ENCODE peak calls at places on chromosomes 11 and 22, in five cellular contexts. C is coronary artery, V is H9, Z is tibial artery, B is psoas muscle. W is an unnamed sample.

GRCh38 chr22:36587289-36588154 is 58.6 kb upstream of the EIF3D start:
- DNase-seq in C (no peak), V (no peak), Z (no peak), B (no peak), W (no peak)

GRCh38 chr11:121451178-121451981 is 734 bp upstream of the SORL1 start:
- DNase-seq in C (no peak), V (no peak), Z (no peak), B (no peak), W (no peak)

GRCh38 chr11:11171854-11172253 is 181.2 kb downstream of the CSNK2A3 start:
- DNase-seq in B (no peak), Z (no peak), C (no peak), V (no peak), W (no peak)

GRCh38 chr11:64802370-64803162 is 448 bp downstream of the MAP4K2 start:
- DNase-seq in B (no peak), Z (peak; percentile 32), C (no peak), V (no peak), W (peak; percentile 40)

GRCh38 chr11:102763440-102763839 is 17.0 kb downstream of the MMP10 start:
- DNase-seq in Z (no peak), B (no peak), V (no peak), C (no peak), W (no peak)

GRCh38 chr11:80307676-80308075 is 866.8 kb upstream of the TENM4 start:
- DNase-seq in B (no peak), V (no peak), C (no peak), Z (no peak), W (no peak)

GRCh38 chr11:2390091-2390870 is 10.3 kb upstream of the TSSC4 start:
- DNase-seq in V (no peak), B (peak; percentile 78), Z (no peak), C (no peak), W (peak; percentile 59)

GRCh38 chr11:95149659-95150294 is 60.1 kb downstream of the ENDOD1 start:
- DNase-seq in B (peak; percentile 54), C (no peak), Z (no peak), V (peak; percentile 68), W (no peak)

GRCh38 chr11:106306942-106307341 is 229.5 kb downstream of the AASDHPPT start:
- DNase-seq in B (no peak), C (no peak), V (no peak), Z (no peak), W (no peak)

GRCh38 chr11:29490951-29491350 is 525.9 kb downstream of the KCNA4 start:
- DNase-seq in B (no peak), C (no peak), V (no peak), Z (no peak), W (no peak)

GRCh38 chr11:119585038-119585666 is 143.8 kb downstream of the NECTIN1 start:
- DNase-seq in V (peak; percentile 76), Z (no peak), C (peak; percentile 64), B (no peak), W (no peak)

GRCh38 chr11:34840736-34841386 is 75.3 kb downstream of the APIP start:
- DNase-seq in B (no peak), Z (no peak), C (no peak), V (peak; percentile 55), W (peak; percentile 37)

GRCh38 chr11:925158-925495 is 543 bp upstream of the AP2A2 start:
- DNase-seq in B (peak; percentile 68), C (no peak), V (no peak), Z (no peak), W (no peak)

GRCh38 chr11:78022397-78023396 is at the start of gene KCTD14:
- DNase-seq in B (no peak), V (peak; percentile 86), C (no peak), Z (no peak), W (peak; percentile 69)

GRCh38 chr22:28029962-28030361 is 110.9 kb upstream of the PITPNB start:
- DNase-seq in B (no peak), V (peak; percentile 17), C (peak; percentile 40), Z (no peak), W (no peak)

GRCh38 chr11:8055111-8055835 is 25.7 kb upstream of the TUB start:
- DNase-seq in B (no peak), C (no peak), Z (peak; percentile 14), V (peak; percentile 59), W (no peak)

GRCh38 chr22:34111210-34111824 is 191.0 kb upstream of the LARGE1 start:
- DNase-seq in Z (peak; percentile 30), C (no peak), B (no peak), V (peak; percentile 64), W (no peak)

GRCh38 chr11:92536895-92537294 is 312.3 kb downstream of the FAT3 start:
- DNase-seq in Z (no peak), V (no peak), B (no peak), C (no peak), W (no peak)

GRCh38 chr11:92528051-92528450 is 303.4 kb downstream of the FAT3 start:
- DNase-seq in V (no peak), C (no peak), B (no peak), Z (no peak), W (no peak)

GRCh38 chr11:92527467-92527866 is 302.8 kb downstream of the FAT3 start:
- DNase-seq in C (no peak), V (no peak), Z (no peak), B (no peak), W (no peak)

GRCh38 chr11:92531051-92531747 is 306.6 kb downstream of the FAT3 start:
- DNase-seq in C (no peak), B (no peak), V (no peak), Z (no peak), W (no peak)
- H3K27ac ChIP-seq in C (no peak overlapping the region), B (no peak overlapping the region), V (no peak overlapping the region), Z (no peak overlapping the region), W (no peak overlapping the region)

DNA sequence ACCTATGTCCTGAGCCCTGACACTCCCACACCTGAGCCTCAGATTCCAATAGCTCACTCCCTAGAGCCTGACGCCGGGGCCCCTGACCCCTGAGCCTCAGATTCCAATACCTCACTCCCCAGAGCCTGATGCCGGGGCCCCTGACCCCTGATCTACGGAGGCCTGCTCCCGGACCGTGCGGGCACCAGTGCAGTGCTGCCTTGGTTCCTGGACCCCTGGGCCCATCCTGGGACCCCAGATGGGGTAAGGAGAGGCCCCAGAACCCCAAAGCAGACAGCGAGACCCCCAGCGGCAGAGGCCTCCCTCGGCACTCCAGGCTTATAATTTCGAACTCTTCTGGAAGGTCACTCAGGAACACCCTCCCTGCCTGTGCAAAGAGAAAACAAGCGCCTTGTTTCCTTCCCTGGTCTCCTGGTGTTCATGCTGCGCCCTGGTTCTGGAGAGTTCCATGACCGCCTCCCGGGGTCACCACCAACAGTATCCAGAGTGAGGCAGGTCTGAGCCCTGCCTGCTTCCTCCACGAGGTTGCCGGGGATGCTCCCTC is 7.5 kb downstream of the SUSD2 start:
- DNase-seq in C (no peak), V (no peak), Z (no peak), B (no peak), W (no peak)
- TF ChIP-seq CTCF in C (no peak), V (no peak), Z (no peak), B (no peak), W (no peak)

DNA sequence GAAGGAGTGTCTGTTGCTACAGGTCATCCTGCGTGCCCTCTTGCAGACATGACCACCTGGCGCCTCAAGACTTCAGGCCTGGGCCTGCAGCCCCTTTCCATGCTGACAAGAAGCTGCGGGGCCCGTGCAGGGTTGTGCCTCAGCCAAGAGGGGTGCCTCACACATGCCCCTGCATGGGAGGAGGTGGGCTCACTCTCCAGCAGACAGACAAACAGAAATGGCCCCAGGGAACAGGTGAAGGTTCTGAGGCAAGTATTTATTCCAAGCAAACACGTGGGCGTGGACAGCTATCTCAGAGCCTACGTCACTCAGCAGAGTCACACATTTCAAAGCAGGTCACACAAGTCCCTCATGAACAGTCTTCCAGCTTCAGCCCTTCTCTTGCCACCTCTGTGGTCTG is 5.9 kb upstream of the SYCE3 start:
- DNase-seq in V (no peak), Z (no peak), B (no peak), C (no peak), W (no peak)
- H3K27ac ChIP-seq in V (no peak overlapping the region), Z (no peak overlapping the region), B (no peak overlapping the region), C (no peak overlapping the region), W (no peak overlapping the region)

DNA sequence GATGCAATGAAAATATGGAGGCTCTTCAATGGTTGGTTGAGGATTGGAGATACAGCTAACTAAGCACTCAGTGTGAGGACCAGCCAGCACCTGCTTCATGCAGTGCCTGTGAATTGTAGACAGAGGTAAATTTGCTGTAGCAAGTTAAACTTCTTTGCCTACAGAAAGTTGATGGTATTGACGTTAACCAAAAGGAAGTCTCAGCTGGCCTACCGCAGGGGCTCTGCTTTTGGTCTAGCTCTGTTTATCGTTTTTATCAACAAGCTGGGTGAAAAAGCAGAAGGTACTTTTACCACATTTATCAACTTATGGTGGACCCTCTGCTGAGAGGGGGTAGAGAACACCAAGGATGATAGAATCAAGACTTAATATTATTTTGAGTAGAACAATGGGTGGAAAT is 51.6 kb downstream of the GRAMD1B start:
- DNase-seq in B (no peak), C (no peak), V (no peak), Z (no peak), W (no peak)
- TF ChIP-seq CTCF in B (no peak), C (no peak), V (no peak), Z (no peak), W (no peak)

DNA sequence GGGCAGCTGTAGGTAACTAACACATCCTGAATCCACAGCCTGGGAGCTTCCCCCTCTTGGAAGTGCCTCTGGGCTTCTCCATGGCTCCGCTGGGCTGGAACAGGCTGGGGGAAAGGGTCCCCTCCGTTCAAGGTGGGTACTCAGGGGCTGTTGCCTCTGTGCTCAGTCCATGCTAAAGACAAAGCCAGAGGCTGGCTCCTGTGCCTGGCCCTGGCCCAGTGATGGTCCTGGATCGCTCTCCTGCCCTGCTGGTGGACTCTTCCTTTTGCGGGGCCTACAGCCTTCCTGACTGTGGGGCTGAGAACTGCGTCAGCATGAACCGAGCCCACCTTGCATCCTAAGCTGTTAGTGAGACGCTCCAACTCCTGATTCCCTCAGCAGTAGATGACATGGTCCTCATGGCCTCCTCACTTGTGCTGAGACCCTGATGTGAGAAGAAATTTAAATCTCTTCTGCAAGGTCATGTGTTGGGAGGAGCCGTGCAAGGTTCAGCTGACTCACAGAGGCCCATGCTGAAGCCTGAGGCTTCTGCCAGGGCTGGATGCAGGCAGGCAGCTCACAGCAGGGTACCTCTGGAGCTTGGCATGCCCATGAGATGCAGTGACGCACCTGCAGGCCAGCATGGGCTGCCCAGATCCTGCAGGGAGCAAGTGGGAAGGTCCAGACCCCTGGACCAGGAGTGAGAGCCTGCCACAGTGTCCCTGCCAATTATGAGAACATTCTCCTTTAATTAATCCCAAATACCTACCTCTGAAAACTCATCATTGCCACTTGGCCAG is 1285.5 kb downstream of the TBC1D22A start:
- DNase-seq in B (no peak), Z (no peak), C (no peak), V (no peak), W (no peak)
- H3K27ac ChIP-seq in B (no peak overlapping the region), Z (no peak overlapping the region), C (no peak overlapping the region), V (no peak overlapping the region), W (no peak overlapping the region)

W was measured in lung.